ENCODE peak calls at places on chromosomes 2 and 18, in seven cellular contexts. One of them, this sample, is unnamed.

GRCh38 chr2:230719340-230719739 is 6.7 kb downstream of the CAB39 start:
- DNase-seq in HCT116: no peak
- DNase-seq in A549: no peak
- DNase-seq in gastrocnemius medialis: no peak
- DNase-seq in sigmoid colon: no peak
- DNase-seq in thyroid gland: no peak
- DNase-seq in IMR-90: no peak
- DNase-seq in this sample: no peak

GRCh38 chr2:7838636-7839035 is 843.2 kb upstream of the ID2 start:
- DNase-seq in HCT116: no peak
- DNase-seq in A549: no peak
- DNase-seq in gastrocnemius medialis: no peak
- DNase-seq in sigmoid colon: no peak
- DNase-seq in thyroid gland: no peak
- DNase-seq in IMR-90: peak
- DNase-seq in this sample: no peak

GRCh38 chr2:202014328-202015034 is 19.2 kb upstream of the FZD7 start:
- DNase-seq in HCT116: no peak
- DNase-seq in A549: no peak
- DNase-seq in gastrocnemius medialis: no peak
- DNase-seq in sigmoid colon: no peak
- DNase-seq in thyroid gland: no peak
- DNase-seq in IMR-90: peak
- DNase-seq in this sample: no peak

GRCh38 chr2:197599285-197599965 is 76.0 kb downstream of the RFTN2 start:
- DNase-seq in HCT116: peak
- DNase-seq in A549: peak
- DNase-seq in gastrocnemius medialis: no peak
- DNase-seq in sigmoid colon: no peak
- DNase-seq in thyroid gland: no peak
- DNase-seq in IMR-90: peak
- DNase-seq in this sample: no peak

GRCh38 chr18:10029711-10030110 is 115.9 kb downstream of the VAPA start:
- DNase-seq in HCT116: no peak
- DNase-seq in A549: no peak
- DNase-seq in gastrocnemius medialis: no peak
- DNase-seq in sigmoid colon: no peak
- DNase-seq in thyroid gland: no peak
- DNase-seq in IMR-90: no peak
- DNase-seq in this sample: no peak

GRCh38 chr2:224146356-224147160 is 107.5 kb upstream of the SERPINE2 start:
- DNase-seq in HCT116: no peak
- DNase-seq in A549: no peak
- DNase-seq in gastrocnemius medialis: no peak
- DNase-seq in sigmoid colon: no peak
- DNase-seq in thyroid gland: no peak
- DNase-seq in IMR-90: no peak
- DNase-seq in this sample: no peak

GRCh38 chr2:15435474-15435873 is 125.7 kb downstream of the NBAS start:
- DNase-seq in HCT116: no peak
- DNase-seq in A549: no peak
- DNase-seq in gastrocnemius medialis: no peak
- DNase-seq in sigmoid colon: no peak
- DNase-seq in thyroid gland: no peak
- DNase-seq in IMR-90: no peak
- DNase-seq in this sample: no peak

GRCh38 chr2:43269074-43269572 is 42.7 kb upstream of the ZFP36L2 start:
- DNase-seq in HCT116: no peak
- DNase-seq in A549: no peak
- DNase-seq in gastrocnemius medialis: peak
- DNase-seq in sigmoid colon: peak
- DNase-seq in thyroid gland: peak
- DNase-seq in IMR-90: peak
- DNase-seq in this sample: peak

GRCh38 chr2:196105956-196106355 is 37.3 kb upstream of the DNAH7 start:
- DNase-seq in HCT116: no peak
- DNase-seq in A549: no peak
- DNase-seq in gastrocnemius medialis: no peak
- DNase-seq in sigmoid colon: no peak
- DNase-seq in thyroid gland: no peak
- DNase-seq in IMR-90: no peak
- DNase-seq in this sample: no peak

GRCh38 chr2:162138310-162138709 is 13.7 kb downstream of the GCG start:
- DNase-seq in HCT116: no peak
- DNase-seq in A549: no peak
- DNase-seq in gastrocnemius medialis: no peak
- DNase-seq in sigmoid colon: no peak
- DNase-seq in thyroid gland: no peak
- DNase-seq in IMR-90: no peak
- DNase-seq in this sample: no peak

GRCh38 chr2:20091305-20091991 is 40.0 kb upstream of the LAPTM4A start:
- DNase-seq in HCT116: no peak
- DNase-seq in A549: peak
- DNase-seq in gastrocnemius medialis: peak
- DNase-seq in sigmoid colon: peak
- DNase-seq in thyroid gland: no peak
- DNase-seq in IMR-90: peak
- DNase-seq in this sample: peak

GRCh38 chr18:41577529-41577928 is 377.5 kb upstream of the PIK3C3 start:
- DNase-seq in HCT116: no peak
- DNase-seq in A549: no peak
- DNase-seq in gastrocnemius medialis: no peak
- DNase-seq in sigmoid colon: no peak
- DNase-seq in thyroid gland: no peak
- DNase-seq in IMR-90: no peak
- DNase-seq in this sample: no peak

GRCh38 chr2:41496908-41497307 is 550.9 kb upstream of the PKDCC start:
- DNase-seq in HCT116: no peak
- DNase-seq in A549: no peak
- DNase-seq in gastrocnemius medialis: no peak
- DNase-seq in sigmoid colon: no peak
- DNase-seq in thyroid gland: no peak
- DNase-seq in IMR-90: no peak
- DNase-seq in this sample: no peak

GRCh38 chr2:172053486-172053885 is 31.8 kb upstream of the DLX1 start:
- DNase-seq in HCT116: no peak
- DNase-seq in A549: no peak
- DNase-seq in gastrocnemius medialis: no peak
- DNase-seq in sigmoid colon: no peak
- DNase-seq in thyroid gland: no peak
- DNase-seq in IMR-90: no peak
- DNase-seq in this sample: no peak

GRCh38 chr18:27595121-27595848 is 410.2 kb upstream of the CHST9 start:
- DNase-seq in HCT116: no peak
- DNase-seq in A549: no peak
- DNase-seq in gastrocnemius medialis: no peak
- DNase-seq in sigmoid colon: no peak
- DNase-seq in thyroid gland: no peak
- DNase-seq in IMR-90: no peak
- DNase-seq in this sample: no peak

GRCh38 chr2:38603402-38604265 is 906 bp upstream of the HNRNPLL start:
- DNase-seq in HCT116: peak
- DNase-seq in A549: peak
- DNase-seq in gastrocnemius medialis: peak
- DNase-seq in sigmoid colon: peak
- DNase-seq in thyroid gland: peak
- DNase-seq in IMR-90: peak
- DNase-seq in this sample: peak

GRCh38 chr2:109304248-109304647 is 175.2 kb downstream of the SH3RF3 start:
- DNase-seq in HCT116: no peak
- DNase-seq in A549: no peak
- DNase-seq in gastrocnemius medialis: no peak
- DNase-seq in sigmoid colon: no peak
- DNase-seq in thyroid gland: no peak
- DNase-seq in IMR-90: no peak
- DNase-seq in this sample: no peak

GRCh38 chr2:74999464-74999863 is 41.0 kb downstream of the POLE4 start:
- DNase-seq in HCT116: no peak
- DNase-seq in A549: no peak
- DNase-seq in gastrocnemius medialis: no peak
- DNase-seq in sigmoid colon: no peak
- DNase-seq in thyroid gland: no peak
- DNase-seq in IMR-90: no peak
- DNase-seq in this sample: no peak

GRCh38 chr2:165529130-165529529 is 59.6 kb downstream of the CSRNP3 start:
- DNase-seq in HCT116: no peak
- DNase-seq in A549: no peak
- DNase-seq in gastrocnemius medialis: no peak
- DNase-seq in sigmoid colon: no peak
- DNase-seq in thyroid gland: no peak
- DNase-seq in IMR-90: no peak
- DNase-seq in this sample: no peak

GRCh38 chr18:62102221-62102620 is 84.6 kb downstream of the PIGN start:
- DNase-seq in HCT116: no peak
- DNase-seq in A549: no peak
- DNase-seq in gastrocnemius medialis: no peak
- DNase-seq in sigmoid colon: no peak
- DNase-seq in thyroid gland: no peak
- DNase-seq in IMR-90: no peak
- DNase-seq in this sample: no peak

GRCh38 chr18:43587538-43588153 is 310.4 kb upstream of the SYT4 start:
- DNase-seq in HCT116: no peak
- DNase-seq in A549: no peak
- DNase-seq in gastrocnemius medialis: no peak
- DNase-seq in sigmoid colon: no peak
- DNase-seq in thyroid gland: no peak
- DNase-seq in IMR-90: peak
- DNase-seq in this sample: no peak

GRCh38 chr18:63182247-63182771 is 137.3 kb downstream of the BCL2 start:
- DNase-seq in HCT116: no peak
- DNase-seq in A549: no peak
- DNase-seq in gastrocnemius medialis: no peak
- DNase-seq in sigmoid colon: peak
- DNase-seq in thyroid gland: no peak
- DNase-seq in IMR-90: no peak
- DNase-seq in this sample: no peak
- H3K27ac ChIP-seq in HCT116: no peak
- H3K27ac ChIP-seq in A549: no peak
- H3K27ac ChIP-seq in gastrocnemius medialis: no peak
- H3K27ac ChIP-seq in sigmoid colon: peak
- H3K27ac ChIP-seq in thyroid gland: no peak
- H3K27ac ChIP-seq in IMR-90: no peak
- H3K27ac ChIP-seq in this sample: no peak

DNA sequence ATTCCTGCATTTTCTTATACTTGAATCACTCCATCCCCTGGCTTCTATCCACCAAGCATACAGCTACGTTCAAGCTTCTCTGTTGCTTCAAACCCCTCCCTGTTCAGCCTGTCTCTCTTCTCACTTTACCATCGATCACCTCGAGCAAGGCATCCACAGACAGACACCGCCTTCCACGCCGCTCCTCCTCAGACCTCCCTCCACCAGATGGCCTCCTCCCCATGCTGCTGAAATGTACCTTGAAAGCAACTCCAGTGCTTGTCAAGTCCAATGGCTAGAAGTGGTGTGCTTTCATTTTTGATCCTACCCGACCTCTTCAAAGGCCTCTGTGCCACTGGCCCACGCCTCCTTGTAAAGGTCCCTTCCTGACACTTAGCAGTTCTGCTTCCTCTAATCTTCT is 131.3 kb upstream of the ACAA2 start:
- DNase-seq in HCT116: no peak
- DNase-seq in A549: no peak
- DNase-seq in gastrocnemius medialis: no peak
- DNase-seq in sigmoid colon: peak
- DNase-seq in thyroid gland: peak
- DNase-seq in IMR-90: peak
- DNase-seq in this sample: no peak
- TF ChIP-seq CTCF in HCT116: no peak
- TF ChIP-seq CTCF in A549: peak
- TF ChIP-seq CTCF in gastrocnemius medialis: no peak
- TF ChIP-seq CTCF in sigmoid colon: peak
- TF ChIP-seq CTCF in thyroid gland: no peak
- TF ChIP-seq CTCF in IMR-90: no peak
- TF ChIP-seq CTCF in this sample: no peak

GRCh38 chr18:58756596-58757240 is 85.5 kb downstream of the MALT1 start:
- DNase-seq in HCT116: no peak
- DNase-seq in A549: no peak
- DNase-seq in gastrocnemius medialis: no peak
- DNase-seq in sigmoid colon: no peak
- DNase-seq in thyroid gland: no peak
- DNase-seq in IMR-90: no peak
- DNase-seq in this sample: no peak

GRCh38 chr18:58754544-58755068 is 83.3 kb downstream of the MALT1 start:
- DNase-seq in HCT116: no peak
- DNase-seq in A549: no peak
- DNase-seq in gastrocnemius medialis: peak
- DNase-seq in sigmoid colon: no peak
- DNase-seq in thyroid gland: no peak
- DNase-seq in IMR-90: no peak
- DNase-seq in this sample: no peak

GRCh38 chr18:58753976-58754375 is 82.7 kb downstream of the MALT1 start:
- DNase-seq in HCT116: no peak
- DNase-seq in A549: no peak
- DNase-seq in gastrocnemius medialis: no peak
- DNase-seq in sigmoid colon: no peak
- DNase-seq in thyroid gland: no peak
- DNase-seq in IMR-90: peak
- DNase-seq in this sample: no peak

GRCh38 chr18:58756148-58756547 is 84.9 kb downstream of the MALT1 start:
- DNase-seq in HCT116: no peak
- DNase-seq in A549: no peak
- DNase-seq in gastrocnemius medialis: no peak
- DNase-seq in sigmoid colon: no peak
- DNase-seq in thyroid gland: no peak
- DNase-seq in IMR-90: no peak
- DNase-seq in this sample: no peak

DNA sequence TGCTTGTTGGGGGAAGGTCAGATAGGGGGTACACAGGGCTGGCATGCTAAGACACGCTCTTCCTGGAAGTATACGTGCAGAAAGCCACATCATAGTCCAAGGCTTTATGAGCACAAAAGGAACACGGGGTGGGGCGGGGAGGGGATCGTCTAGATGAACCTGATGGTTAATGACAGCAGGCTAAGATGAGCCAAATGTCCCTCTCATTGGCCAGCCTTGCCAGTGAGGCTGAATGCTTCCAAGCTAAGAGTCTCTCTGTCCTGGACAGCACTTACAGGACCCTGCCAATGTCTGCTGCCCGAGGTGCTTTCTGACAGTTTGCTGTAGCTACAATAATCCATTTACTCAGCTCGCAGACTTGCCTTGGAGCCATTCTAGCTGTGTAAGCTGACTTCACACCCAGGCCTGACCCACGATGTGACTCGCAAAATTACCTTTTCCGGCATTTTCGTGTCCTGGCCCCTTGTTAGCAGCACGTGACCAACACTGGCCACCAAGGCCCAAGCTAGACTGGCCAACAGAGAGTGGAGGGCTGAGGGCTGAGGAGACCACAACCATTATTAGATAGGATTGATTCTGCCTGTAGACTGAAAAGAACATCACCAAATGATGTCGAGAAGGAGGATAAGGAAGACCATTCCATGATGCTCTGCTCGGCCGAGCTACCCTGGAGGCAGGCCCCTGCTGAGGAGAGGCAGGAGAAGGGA is 84.2 kb downstream of the MALT1 start:
- DNase-seq in HCT116: no peak
- DNase-seq in A549: no peak
- DNase-seq in gastrocnemius medialis: peak
- DNase-seq in sigmoid colon: no peak
- DNase-seq in thyroid gland: no peak
- DNase-seq in IMR-90: no peak
- DNase-seq in this sample: no peak
- TF ChIP-seq POLR2A in HCT116: no peak
- TF ChIP-seq POLR2A in A549: no peak
- TF ChIP-seq POLR2A in gastrocnemius medialis: no peak
- TF ChIP-seq POLR2A in sigmoid colon: no peak
- TF ChIP-seq POLR2A in thyroid gland: no peak
- TF ChIP-seq POLR2A in IMR-90: no peak
- TF ChIP-seq POLR2A in this sample: no peak

GRCh38 chr18:45250479-45250878 is 364.8 kb upstream of the SLC14A2 start:
- DNase-seq in HCT116: no peak
- DNase-seq in A549: no peak
- DNase-seq in gastrocnemius medialis: no peak
- DNase-seq in sigmoid colon: no peak
- DNase-seq in thyroid gland: no peak
- DNase-seq in IMR-90: no peak
- DNase-seq in this sample: no peak
- H3K27ac ChIP-seq in HCT116: no peak
- H3K27ac ChIP-seq in A549: no peak
- H3K27ac ChIP-seq in gastrocnemius medialis: no peak
- H3K27ac ChIP-seq in sigmoid colon: no peak
- H3K27ac ChIP-seq in thyroid gland: no peak
- H3K27ac ChIP-seq in IMR-90: peak
- H3K27ac ChIP-seq in this sample: no peak